ENCODE peak calls at places on chromosomes 6 and 20, in seven cellular contexts. I is omental fat pad; X is AG04450; U is EL; S is osteocyte; J is non-pigmented ciliary epithelial cell; Y is CD4-positive, alpha-beta T cell. B is an unnamed sample.

GRCh38 chr6:40302856-40303449 is 284.2 kb downstream of the LRFN2 start:
- DNase-seq in I (no peak), X (no peak), U (no peak), S (no peak), J (no peak), Y (no peak), B (no peak)

GRCh38 chr20:44600758-44601562 is 18.6 kb downstream of the PKIG start:
- DNase-seq in I (peak), X (no peak), U (no peak), S (no peak), J (no peak), Y (no peak), B (no peak)

GRCh38 chr6:53044071-53044470 is 21.1 kb upstream of the FBXO9 start:
- DNase-seq in I (no peak), X (no peak), U (peak), S (no peak), J (no peak), Y (no peak), B (no peak)

GRCh38 chr20:12594410-12595130 is 414.2 kb upstream of the SPTLC3 start:
- DNase-seq in I (no peak), X (no peak), U (no peak), S (no peak), J (no peak), Y (no peak), B (no peak)

GRCh38 chr20:54084727-54085368 is 14.5 kb upstream of the BCAS1 start:
- DNase-seq in I (no peak), X (no peak), U (peak), S (no peak), J (no peak), Y (no peak), B (no peak)

GRCh38 chr6:164042212-164042611 is 627.7 kb downstream of the QKI start:
- DNase-seq in I (no peak), X (no peak), U (no peak), S (no peak), J (no peak), Y (no peak), B (no peak)

GRCh38 chr6:137237413-137238170 is 18.4 kb upstream of the IFNGR1 start:
- DNase-seq in I (no peak), X (peak), U (peak), S (no peak), J (no peak), Y (no peak), B (no peak)

GRCh38 chr6:104930939-104931338 is 26.0 kb upstream of the LIN28B start:
- DNase-seq in I (no peak), X (no peak), U (no peak), S (no peak), J (no peak), Y (no peak), B (no peak)

GRCh38 chr6:136927313-136927712 is 5.2 kb downstream of the SLC35D3 start:
- DNase-seq in I (no peak), X (no peak), U (peak), S (no peak), J (no peak), Y (no peak), B (no peak)

GRCh38 chr6:165487347-165487746 is 175.7 kb downstream of the PDE10A start:
- DNase-seq in I (no peak), X (no peak), U (no peak), S (no peak), J (no peak), Y (no peak), B (no peak)

GRCh38 chr20:37880726-37881591 is 22.0 kb upstream of the VSTM2L start:
- DNase-seq in I (no peak), X (no peak), U (no peak), S (no peak), J (no peak), Y (no peak), B (no peak)

GRCh38 chr20:8315639-8316573 is 183.8 kb downstream of the PLCB1 start:
- DNase-seq in I (no peak), X (no peak), U (no peak), S (no peak), J (no peak), Y (no peak), B (no peak)

GRCh38 chr20:3802524-3803239 is 6.6 kb downstream of the CDC25B start:
- DNase-seq in I (no peak), X (no peak), U (no peak), S (no peak), J (no peak), Y (no peak), B (no peak)

GRCh38 chr6:100246206-100246605 is 218.5 kb downstream of the SIM1 start:
- DNase-seq in I (no peak), X (no peak), U (peak), S (no peak), J (no peak), Y (no peak), B (no peak)

GRCh38 chr6:34610819-34611477 is 54.8 kb upstream of the SPDEF start:
- DNase-seq in I (no peak), X (peak), U (peak), S (no peak), J (peak), Y (no peak), B (no peak)

GRCh38 chr6:159307246-159307790 is 138.1 kb downstream of the FNDC1 start:
- DNase-seq in I (no peak), X (no peak), U (no peak), S (no peak), J (no peak), Y (no peak), B (no peak)

B was measured in T-helper 9 cell.